ENCODE peak calls at places on chromosomes 2 and 18, in five cellular contexts. U is amniotic stem cell, S is anterior cingulate cortex, A is EL, N is epithelial cell of esophagus. E is an unnamed sample.

GRCh38 chr2:98518106-98518505 is 73.4 kb downstream of the INPP4A start:
- DNase-seq in U (no peak), S (no peak), A (no peak), N (peak), E (no peak)

GRCh38 chr2:38620282-38620977 is 17.7 kb upstream of the HNRNPLL start:
- DNase-seq in U (no peak), S (no peak), A (no peak), N (no peak), E (peak)

GRCh38 chr2:150296795-150297546 is 190.5 kb downstream of the RND3 start:
- DNase-seq in U (no peak), S (no peak), A (peak), N (peak), E (no peak)

GRCh38 chr18:35050004-35050623 is 8.9 kb downstream of the MAPRE2 start:
- DNase-seq in U (no peak), S (no peak), A (peak), N (no peak), E (peak)

GRCh38 chr2:217387776-217388381 is 528.0 kb upstream of the TNP1 start:
- DNase-seq in U (no peak), S (no peak), A (no peak), N (no peak), E (peak)

GRCh38 chr2:171729952-171730317 is 42.7 kb downstream of the DYNC1I2 start:
- DNase-seq in U (no peak), S (no peak), A (no peak), N (no peak), E (no peak)

GRCh38 chr2:158953926-158954763 is 14.3 kb upstream of the TANC1 start:
- DNase-seq in U (peak), S (no peak), A (peak), N (peak), E (peak)

GRCh38 chr2:44691174-44691785 is 250.2 kb upstream of the SIX3 start:
- DNase-seq in U (no peak), S (no peak), A (no peak), N (no peak), E (no peak)

GRCh38 chr2:101699191-101699938 is 1.9 kb downstream of the MAP4K4 start:
- DNase-seq in U (no peak), S (no peak), A (peak), N (no peak), E (no peak)

GRCh38 chr18:52657063-52657462 is 317.1 kb downstream of the DCC start:
- DNase-seq in U (no peak), S (no peak), A (no peak), N (no peak), E (no peak)

GRCh38 chr2:155747531-155747930 is 585.0 kb downstream of the NR4A2 start:
- DNase-seq in U (no peak), S (no peak), A (no peak), N (no peak), E (no peak)

GRCh38 chr2:2286592-2286991 is 44.5 kb downstream of the MYT1L start:
- DNase-seq in U (no peak), S (no peak), A (no peak), N (no peak), E (no peak)

GRCh38 chr2:187879491-187879890 is 325.3 kb upstream of the TFPI start:
- DNase-seq in U (no peak), S (no peak), A (no peak), N (no peak), E (no peak)

GRCh38 chr2:18861951-18862350 is 272.6 kb upstream of the NT5C1B start:
- DNase-seq in U (no peak), S (no peak), A (no peak), N (no peak), E (no peak)

GRCh38 chr2:232633413-232634318 is at the start of gene EFHD1:
- DNase-seq in U (no peak), S (peak), A (peak), N (peak), E (peak)

GRCh38 chr2:204665244-204665643 is 120.0 kb downstream of the PARD3B start:
- DNase-seq in U (no peak), S (no peak), A (peak), N (peak), E (peak)